ENCODE peak calls at places on chromosomes 4 and X, in seven cellular contexts. D is A673; M is SJSA1; Q is effector memory CD4-positive, alpha-beta T cell; T is left ventricle myocardium inferior; Y is CD4-positive, alpha-beta memory T cell; E is adrenal gland. F is an unnamed sample.

GRCh38 chrX:94455782-94456181 is 781.8 kb downstream of the FAM133A start:
- DNase-seq in D (no peak), M (no peak), Q (no peak), T (no peak), Y (no peak), E (no peak), F (no peak)

GRCh38 chrX:8724176-8724757 is 7.7 kb downstream of the ANOS1 start:
- DNase-seq in D (peak; percentile 6), M (no peak), Q (no peak), T (no peak), Y (no peak), E (no peak), F (no peak)

GRCh38 chr4:177436456-177436855 is 5.8 kb downstream of the AGA start:
- DNase-seq in D (no peak), M (no peak), Q (no peak), T (no peak), Y (no peak), E (no peak), F (no peak)

GRCh38 chr4:177375372-177375771 is 65.7 kb downstream of the NEIL3 start:
- DNase-seq in D (no peak), M (no peak), Q (no peak), T (no peak), Y (no peak), E (no peak), F (no peak)

GRCh38 chrX:87873988-87874500 is 356.4 kb downstream of the KLHL4 start:
- DNase-seq in D (no peak), M (no peak), Q (no peak), T (no peak), Y (no peak), E (no peak), F (no peak)

GRCh38 chr4:6354119-6354518 is 84.5 kb downstream of the WFS1 start:
- DNase-seq in D (no peak), M (no peak), Q (no peak), T (no peak), Y (no peak), E (no peak), F (no peak)

GRCh38 chr4:66653937-66654336 is 891.4 kb downstream of the CENPC start:
- DNase-seq in D (no peak), M (no peak), Q (no peak), T (no peak), Y (no peak), E (no peak), F (no peak)

GRCh38 chr4:8300832-8301231 is 31.3 kb downstream of the HTRA3 start:
- DNase-seq in D (no peak), M (no peak), Q (no peak), T (no peak), Y (no peak), E (no peak), F (no peak)

GRCh38 chrX:54481751-54482150 is 14.3 kb downstream of the FGD1 start:
- DNase-seq in D (no peak), M (no peak), Q (no peak), T (no peak), Y (no peak), E (no peak), F (no peak)

GRCh38 chrX:122739770-122740169 is 444.3 kb upstream of the GRIA3 start:
- DNase-seq in D (no peak), M (no peak), Q (no peak), T (no peak), Y (no peak), E (no peak), F (peak; percentile 8)

GRCh38 chr4:2789801-2790582 is 2.9 kb upstream of the SH3BP2 start:
- DNase-seq in D (no peak), M (no peak), Q (no peak), T (no peak), Y (no peak), E (no peak), F (peak; percentile 3)

GRCh38 chrX:120015145-120016067 is 62.1 kb downstream of the RHOXF2B start:
- DNase-seq in D (no peak), M (no peak), Q (no peak), T (no peak), Y (no peak), E (peak; percentile 51), F (peak; percentile 18)

GRCh38 chr4:147678796-147679549 is 5.0 kb downstream of the PRMT9 start:
- DNase-seq in D (peak; percentile 17), M (no peak), Q (no peak), T (no peak), Y (no peak), E (no peak), F (no peak)

GRCh38 chr4:161581262-161581661 is 582.5 kb downstream of the FSTL5 start:
- DNase-seq in D (peak; percentile 45), M (no peak), Q (no peak), T (no peak), Y (no peak), E (peak; percentile 18), F (no peak)

GRCh38 chr4:152072001-152072485 is 311.2 kb upstream of the GATB start:
- DNase-seq in D (no peak), M (no peak), Q (no peak), T (peak; percentile 33), Y (no peak), E (no peak), F (peak; percentile 28)

GRCh38 chr4:41185614-41186609 is 28.4 kb downstream of the APBB2 start:
- DNase-seq in D (no peak), M (no peak), Q (no peak), T (no peak), Y (no peak), E (no peak), F (peak; percentile 30)
- H3K9me3 ChIP-seq in D (no peaks in the 10 kb centered on the region), M (no peaks in the 10 kb centered on the region), Q (no peaks in the 10 kb centered on the region), T (no peaks in the 10 kb centered on the region), Y (no peaks in the 10 kb centered on the region), E (no peaks in the 10 kb centered on the region), F (no peaks in the 10 kb centered on the region)

GRCh38 chrX:140508958-140509357 is 4.1 kb upstream of the SOX3 start:
- DNase-seq in D (no peak), M (no peak), Q (no peak), T (no peak), Y (no peak), E (no peak), F (no peak)

GRCh38 chrX:140505421-140506337 is 810 bp upstream of the SOX3 start:
- DNase-seq in D (no peak), M (no peak), Q (no peak), T (no peak), Y (no peak), E (no peak), F (no peak)

GRCh38 chrX:140509468-140510305 is 4.8 kb upstream of the SOX3 start:
- DNase-seq in D (no peak), M (no peak), Q (no peak), T (no peak), Y (no peak), E (no peak), F (no peak)

GRCh38 chrX:140507982-140508305 is 3.1 kb upstream of the SOX3 start:
- DNase-seq in D (peak; percentile 38), M (no peak), Q (no peak), T (no peak), Y (no peak), E (no peak), F (peak; percentile 30)

DNA sequence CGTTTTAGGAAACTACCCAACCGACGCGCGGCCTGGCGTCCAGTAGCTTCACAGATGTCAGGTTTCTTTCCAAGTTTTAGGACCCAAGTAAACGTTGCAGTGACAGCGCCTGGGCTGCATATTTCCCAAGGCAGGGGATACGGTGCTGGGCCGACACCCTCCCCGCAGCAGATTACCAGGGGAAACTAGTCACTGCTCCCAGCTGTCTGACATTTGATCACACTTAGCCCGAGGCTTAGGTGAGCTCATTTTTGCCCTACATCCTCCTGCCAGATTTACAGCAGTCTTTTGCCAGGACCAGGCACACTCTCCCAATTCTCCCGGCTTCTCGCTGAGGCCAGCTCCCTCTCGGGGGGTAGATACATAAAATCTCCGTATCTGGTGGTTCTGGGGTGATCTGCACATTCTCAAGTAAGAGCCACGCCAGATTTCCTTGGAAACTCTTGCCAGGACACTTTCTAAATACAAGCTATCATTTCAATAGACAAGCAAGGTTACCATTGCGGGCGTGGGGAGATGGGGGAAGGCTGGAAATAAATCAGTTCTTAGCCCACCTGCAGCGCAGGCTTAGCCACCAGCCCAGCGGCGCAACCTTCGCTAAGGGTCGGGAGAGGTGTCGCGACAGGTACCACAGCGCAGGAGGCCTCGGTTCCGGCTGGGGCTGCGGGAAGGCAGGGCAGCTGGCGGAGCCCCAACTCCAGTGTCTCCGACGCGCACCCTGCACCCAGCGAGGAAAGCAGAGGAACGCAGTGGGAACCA is 2.5 kb upstream of the SOX3 start:
- DNase-seq in D (no peak), M (no peak), Q (no peak), T (no peak), Y (no peak), E (no peak), F (no peak)
- H3K9me3 ChIP-seq in D (no peaks in the 10 kb centered on the region), M (no peaks in the 10 kb centered on the region), Q (no peaks in the 10 kb centered on the region), T (no peaks in the 10 kb centered on the region), Y (no peaks in the 10 kb centered on the region), E (no peaks in the 10 kb centered on the region), F (no peaks in the 10 kb centered on the region)

GRCh38 chrX:73818200-73819116 is 255.5 kb downstream of the CHIC1 start:
- DNase-seq in D (no peak), M (no peak), Q (no peak), T (no peak), Y (no peak), E (no peak), F (no peak)
- H3K9me3 ChIP-seq in D (no peaks in the 10 kb centered on the region), M (no peaks in the 10 kb centered on the region), Q (no peaks in the 10 kb centered on the region), T (no peaks in the 10 kb centered on the region), Y (no peaks in the 10 kb centered on the region), E (no peaks in the 10 kb centered on the region), F (no peaks in the 10 kb centered on the region)

GRCh38 chrX:70260104-70260503 is at the start of gene P2RY4:
- DNase-seq in D (no peak), M (no peak), Q (no peak), T (no peak), Y (no peak), E (no peak), F (no peak)

GRCh38 chrX:70255452-70255851 is 4.6 kb downstream of the P2RY4 start:
- DNase-seq in D (no peak), M (no peak), Q (no peak), T (no peak), Y (no peak), E (no peak), F (no peak)

GRCh38 chrX:70254909-70255308 is 5.1 kb downstream of the P2RY4 start:
- DNase-seq in D (no peak), M (no peak), Q (no peak), T (no peak), Y (no peak), E (no peak), F (peak; percentile 41)

GRCh38 chrX:70254063-70254400 is 6.0 kb downstream of the P2RY4 start:
- DNase-seq in D (no peak), M (no peak), Q (no peak), T (no peak), Y (no peak), E (no peak), F (no peak)

DNA sequence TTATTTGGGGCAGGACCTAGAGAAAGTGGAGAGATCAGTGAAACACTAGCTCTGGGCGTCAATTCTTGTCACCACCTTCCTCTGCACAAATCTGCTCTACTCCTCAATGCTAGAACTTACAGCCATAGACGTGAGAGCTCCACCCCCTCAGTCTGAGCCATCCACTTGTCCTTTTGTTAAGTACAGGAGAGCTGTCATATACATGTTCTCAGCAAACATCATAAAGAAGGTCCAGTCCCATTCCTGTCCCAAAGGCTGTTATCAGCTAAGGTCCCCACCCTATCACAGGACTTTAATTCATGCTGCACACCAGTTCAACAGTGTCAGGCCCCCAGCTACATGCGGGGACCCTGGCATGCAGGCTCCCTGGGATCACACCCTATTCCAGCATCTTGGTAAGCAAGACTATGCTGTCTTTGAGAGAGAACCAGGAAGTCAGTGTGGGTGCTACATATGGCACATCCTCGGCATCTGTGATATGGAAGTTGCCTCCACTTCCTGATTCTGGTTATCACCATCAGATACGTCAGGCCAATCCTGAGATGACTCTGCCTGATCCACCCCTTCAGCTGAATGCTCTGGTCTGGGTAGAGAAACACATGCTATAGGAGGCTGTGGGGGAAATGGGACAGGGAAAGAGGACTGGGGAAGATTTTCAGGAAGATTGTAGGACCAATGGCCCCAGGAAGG is 2.3 kb downstream of the P2RY4 start:
- DNase-seq in D (no peak), M (no peak), Q (no peak), T (no peak), Y (no peak), E (no peak), F (peak; percentile 37)
- H3K9me3 ChIP-seq in D (no peaks in the 10 kb centered on the region), M (no peaks in the 10 kb centered on the region), Q (no peaks in the 10 kb centered on the region), T (no peaks in the 10 kb centered on the region), Y (no peaks in the 10 kb centered on the region), E (no peaks in the 10 kb centered on the region), F (no peaks in the 10 kb centered on the region)

F was measured in hepatocyte.